ENCODE peak calls at places on chromosomes 11 and 22, in ten cellular contexts. One of them, this sample, is unnamed.

GRCh38 chr11:123653405-123653996 is 923 bp downstream of the SCN3B start:
- DNase-seq in Peyer's patch: no peak
- DNase-seq in A549: peak
- DNase-seq in GM12892: no peak
- DNase-seq in sigmoid colon: no peak
- DNase-seq in lower leg skin: no peak
- DNase-seq in suprapubic skin: no peak
- DNase-seq in uterus: no peak
- DNase-seq in IMR-90: no peak
- DNase-seq in GM12891: no peak
- DNase-seq in this sample: no peak

GRCh38 chr22:47690586-47690985 is 928.1 kb downstream of the TBC1D22A start:
- DNase-seq in Peyer's patch: no peak
- DNase-seq in A549: no peak
- DNase-seq in GM12892: no peak
- DNase-seq in sigmoid colon: no peak
- DNase-seq in lower leg skin: no peak
- DNase-seq in suprapubic skin: no peak
- DNase-seq in uterus: no peak
- DNase-seq in IMR-90: no peak
- DNase-seq in GM12891: no peak
- DNase-seq in this sample: no peak

GRCh38 chr22:50521710-50522109 is 3.7 kb downstream of the SCO2 start:
- DNase-seq in Peyer's patch: no peak
- DNase-seq in A549: no peak
- DNase-seq in GM12892: no peak
- DNase-seq in sigmoid colon: no peak
- DNase-seq in lower leg skin: no peak
- DNase-seq in suprapubic skin: no peak
- DNase-seq in uterus: no peak
- DNase-seq in IMR-90: no peak
- DNase-seq in GM12891: no peak
- DNase-seq in this sample: no peak

GRCh38 chr11:31725176-31725575 is 85.9 kb downstream of the PAX6 start:
- DNase-seq in Peyer's patch: no peak
- DNase-seq in A549: no peak
- DNase-seq in GM12892: no peak
- DNase-seq in sigmoid colon: no peak
- DNase-seq in lower leg skin: no peak
- DNase-seq in suprapubic skin: no peak
- DNase-seq in uterus: no peak
- DNase-seq in IMR-90: peak
- DNase-seq in GM12891: no peak
- DNase-seq in this sample: no peak

GRCh38 chr11:111983187-111983986 is 41.8 kb upstream of the DLAT start:
- DNase-seq in Peyer's patch: peak
- DNase-seq in A549: no peak
- DNase-seq in GM12892: no peak
- DNase-seq in sigmoid colon: no peak
- DNase-seq in lower leg skin: no peak
- DNase-seq in suprapubic skin: no peak
- DNase-seq in uterus: no peak
- DNase-seq in IMR-90: peak
- DNase-seq in GM12891: no peak
- DNase-seq in this sample: no peak

GRCh38 chr11:2196970-2197770 is 25.6 kb upstream of the TH start:
- DNase-seq in Peyer's patch: peak
- DNase-seq in A549: peak
- DNase-seq in GM12892: peak
- DNase-seq in sigmoid colon: peak
- DNase-seq in lower leg skin: peak
- DNase-seq in suprapubic skin: no peak
- DNase-seq in uterus: peak
- DNase-seq in IMR-90: peak
- DNase-seq in GM12891: peak
- DNase-seq in this sample: peak

GRCh38 chr22:26573026-26573662 is 16.8 kb downstream of the TPST2 start:
- DNase-seq in Peyer's patch: no peak
- DNase-seq in A549: no peak
- DNase-seq in GM12892: no peak
- DNase-seq in sigmoid colon: peak
- DNase-seq in lower leg skin: no peak
- DNase-seq in suprapubic skin: no peak
- DNase-seq in uterus: peak
- DNase-seq in IMR-90: peak
- DNase-seq in GM12891: no peak
- DNase-seq in this sample: no peak

GRCh38 chr22:22226448-22227187 is 18.0 kb upstream of the VPREB1 start:
- DNase-seq in Peyer's patch: no peak
- DNase-seq in A549: no peak
- DNase-seq in GM12892: no peak
- DNase-seq in sigmoid colon: no peak
- DNase-seq in lower leg skin: no peak
- DNase-seq in suprapubic skin: no peak
- DNase-seq in uterus: no peak
- DNase-seq in IMR-90: no peak
- DNase-seq in GM12891: no peak
- DNase-seq in this sample: no peak

GRCh38 chr11:64001552-64002427 is 15.6 kb downstream of the OTUB1 start:
- DNase-seq in Peyer's patch: no peak
- DNase-seq in A549: no peak
- DNase-seq in GM12892: no peak
- DNase-seq in sigmoid colon: peak
- DNase-seq in lower leg skin: no peak
- DNase-seq in suprapubic skin: no peak
- DNase-seq in uterus: no peak
- DNase-seq in IMR-90: no peak
- DNase-seq in GM12891: no peak
- DNase-seq in this sample: no peak

GRCh38 chr11:64006468-64006867 is 20.2 kb downstream of the OTUB1 start:
- DNase-seq in Peyer's patch: no peak
- DNase-seq in A549: no peak
- DNase-seq in GM12892: no peak
- DNase-seq in sigmoid colon: no peak
- DNase-seq in lower leg skin: no peak
- DNase-seq in suprapubic skin: no peak
- DNase-seq in uterus: no peak
- DNase-seq in IMR-90: no peak
- DNase-seq in GM12891: no peak
- DNase-seq in this sample: no peak

GRCh38 chr11:64005691-64006090 is 19.5 kb downstream of the OTUB1 start:
- DNase-seq in Peyer's patch: no peak
- DNase-seq in A549: no peak
- DNase-seq in GM12892: no peak
- DNase-seq in sigmoid colon: no peak
- DNase-seq in lower leg skin: no peak
- DNase-seq in suprapubic skin: no peak
- DNase-seq in uterus: no peak
- DNase-seq in IMR-90: no peak
- DNase-seq in GM12891: no peak
- DNase-seq in this sample: no peak

GRCh38 chr11:64004590-64004984 is 18.3 kb downstream of the OTUB1 start:
- DNase-seq in Peyer's patch: no peak
- DNase-seq in A549: no peak
- DNase-seq in GM12892: no peak
- DNase-seq in sigmoid colon: no peak
- DNase-seq in lower leg skin: no peak
- DNase-seq in suprapubic skin: no peak
- DNase-seq in uterus: no peak
- DNase-seq in IMR-90: no peak
- DNase-seq in GM12891: no peak
- DNase-seq in this sample: no peak

DNA sequence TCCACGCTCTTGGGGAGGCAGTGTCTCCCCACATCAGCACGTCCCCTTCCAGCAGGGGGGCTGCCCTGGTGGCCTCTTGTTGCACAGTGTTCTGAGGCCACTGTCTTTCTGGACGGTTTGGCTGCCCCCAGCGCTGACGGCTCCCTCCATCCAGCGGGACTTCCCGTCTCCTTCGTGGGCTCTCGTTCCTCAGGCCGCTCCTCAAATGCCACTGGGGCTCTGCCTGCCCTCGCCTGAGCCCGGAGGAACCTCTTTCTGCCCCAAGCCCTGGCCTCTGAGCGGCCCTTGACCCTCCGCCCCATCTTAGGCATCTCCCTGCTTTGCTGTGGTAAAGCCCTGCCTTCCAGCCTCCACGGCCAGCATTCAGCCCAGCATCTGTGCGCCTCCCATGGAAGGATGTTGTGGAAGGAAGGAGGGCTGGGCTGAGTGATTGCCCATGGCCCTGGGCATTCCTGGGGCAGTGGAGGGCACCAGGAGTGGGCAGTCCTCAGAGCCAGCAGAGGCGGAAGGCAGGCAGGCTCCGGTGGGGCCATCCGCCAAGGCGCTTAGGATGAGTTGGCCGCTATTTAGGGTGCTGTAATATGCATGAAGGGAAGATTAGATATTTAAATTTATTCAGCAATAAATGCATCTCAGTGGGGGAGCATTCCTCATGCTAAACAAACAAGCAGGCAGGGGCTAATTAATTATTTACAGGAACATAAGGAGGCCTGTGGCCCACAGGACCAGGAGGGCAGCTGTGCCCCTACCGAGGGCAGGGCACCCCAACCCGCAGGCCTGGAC is 17.8 kb downstream of the OTUB1 start:
- DNase-seq in Peyer's patch: no peak
- DNase-seq in A549: no peak
- DNase-seq in GM12892: no peak
- DNase-seq in sigmoid colon: no peak
- DNase-seq in lower leg skin: no peak
- DNase-seq in suprapubic skin: no peak
- DNase-seq in uterus: no peak
- DNase-seq in IMR-90: no peak
- DNase-seq in GM12891: no peak
- DNase-seq in this sample: no peak
- TF ChIP-seq POLR2A in Peyer's patch: no peak
- TF ChIP-seq POLR2A in A549: no peak
- TF ChIP-seq POLR2A in GM12892: no peak
- TF ChIP-seq POLR2A in sigmoid colon: no peak
- TF ChIP-seq POLR2A in lower leg skin: no peak
- TF ChIP-seq POLR2A in suprapubic skin: no peak
- TF ChIP-seq POLR2A in uterus: no peak
- TF ChIP-seq POLR2A in IMR-90: no peak
- TF ChIP-seq POLR2A in GM12891: no peak
- TF ChIP-seq POLR2A in this sample: no peak

DNA sequence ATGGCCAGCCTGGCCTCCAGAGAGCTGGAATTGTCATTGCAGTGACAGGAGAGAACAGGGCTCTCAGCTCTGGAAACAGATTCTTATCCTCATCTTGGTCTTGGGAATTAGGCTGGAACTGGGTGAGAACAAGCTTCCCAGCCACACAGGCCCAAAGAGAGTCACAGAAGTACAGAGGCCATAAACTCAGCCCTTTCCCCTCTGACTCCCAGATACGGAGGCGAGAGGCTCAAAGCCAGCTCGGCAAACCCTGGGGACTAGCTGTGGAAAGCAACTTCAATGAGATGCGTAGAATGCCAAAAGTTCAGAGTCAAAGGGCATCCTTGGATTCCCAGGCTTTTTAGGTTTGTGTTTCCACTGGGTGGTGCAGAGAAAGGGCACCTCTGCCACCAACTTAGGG is 14.3 kb upstream of the ABCC8 start:
- DNase-seq in Peyer's patch: no peak
- DNase-seq in A549: no peak
- DNase-seq in GM12892: no peak
- DNase-seq in sigmoid colon: no peak
- DNase-seq in lower leg skin: no peak
- DNase-seq in suprapubic skin: no peak
- DNase-seq in uterus: no peak
- DNase-seq in IMR-90: no peak
- DNase-seq in GM12891: no peak
- DNase-seq in this sample: no peak
- TF ChIP-seq POLR2A in Peyer's patch: no peak
- TF ChIP-seq POLR2A in A549: no peak
- TF ChIP-seq POLR2A in GM12892: no peak
- TF ChIP-seq POLR2A in sigmoid colon: no peak
- TF ChIP-seq POLR2A in lower leg skin: no peak
- TF ChIP-seq POLR2A in suprapubic skin: no peak
- TF ChIP-seq POLR2A in uterus: no peak
- TF ChIP-seq POLR2A in IMR-90: no peak
- TF ChIP-seq POLR2A in GM12891: no peak
- TF ChIP-seq POLR2A in this sample: no peak

DNA sequence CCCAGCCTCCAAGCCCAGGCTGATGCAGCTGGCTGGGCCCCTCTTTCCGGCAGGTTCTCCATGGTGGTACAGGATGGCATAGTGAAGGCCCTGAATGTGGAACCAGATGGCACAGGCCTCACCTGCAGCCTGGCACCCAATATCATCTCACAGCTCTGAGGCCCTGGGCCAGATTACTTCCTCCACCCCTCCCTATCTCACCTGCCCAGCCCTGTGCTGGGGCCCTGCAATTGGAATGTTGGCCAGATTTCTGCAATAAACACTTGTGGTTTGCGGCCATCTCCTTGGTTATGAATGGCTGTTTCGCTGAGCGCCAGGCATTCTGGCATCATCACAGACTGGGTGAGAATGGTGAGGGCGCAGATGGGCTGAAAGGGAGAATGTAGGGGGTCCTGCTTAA is 3.6 kb downstream of the PRDX5 start:
- DNase-seq in Peyer's patch: peak
- DNase-seq in A549: no peak
- DNase-seq in GM12892: no peak
- DNase-seq in sigmoid colon: no peak
- DNase-seq in lower leg skin: no peak
- DNase-seq in suprapubic skin: no peak
- DNase-seq in uterus: no peak
- DNase-seq in IMR-90: peak
- DNase-seq in GM12891: no peak
- DNase-seq in this sample: no peak
- TF ChIP-seq POLR2A in Peyer's patch: peak
- TF ChIP-seq POLR2A in A549: no peak
- TF ChIP-seq POLR2A in GM12892: no peak
- TF ChIP-seq POLR2A in sigmoid colon: no peak
- TF ChIP-seq POLR2A in lower leg skin: no peak
- TF ChIP-seq POLR2A in suprapubic skin: no peak
- TF ChIP-seq POLR2A in uterus: no peak
- TF ChIP-seq POLR2A in IMR-90: no peak
- TF ChIP-seq POLR2A in GM12891: no peak
- TF ChIP-seq POLR2A in this sample: no peak

DNA sequence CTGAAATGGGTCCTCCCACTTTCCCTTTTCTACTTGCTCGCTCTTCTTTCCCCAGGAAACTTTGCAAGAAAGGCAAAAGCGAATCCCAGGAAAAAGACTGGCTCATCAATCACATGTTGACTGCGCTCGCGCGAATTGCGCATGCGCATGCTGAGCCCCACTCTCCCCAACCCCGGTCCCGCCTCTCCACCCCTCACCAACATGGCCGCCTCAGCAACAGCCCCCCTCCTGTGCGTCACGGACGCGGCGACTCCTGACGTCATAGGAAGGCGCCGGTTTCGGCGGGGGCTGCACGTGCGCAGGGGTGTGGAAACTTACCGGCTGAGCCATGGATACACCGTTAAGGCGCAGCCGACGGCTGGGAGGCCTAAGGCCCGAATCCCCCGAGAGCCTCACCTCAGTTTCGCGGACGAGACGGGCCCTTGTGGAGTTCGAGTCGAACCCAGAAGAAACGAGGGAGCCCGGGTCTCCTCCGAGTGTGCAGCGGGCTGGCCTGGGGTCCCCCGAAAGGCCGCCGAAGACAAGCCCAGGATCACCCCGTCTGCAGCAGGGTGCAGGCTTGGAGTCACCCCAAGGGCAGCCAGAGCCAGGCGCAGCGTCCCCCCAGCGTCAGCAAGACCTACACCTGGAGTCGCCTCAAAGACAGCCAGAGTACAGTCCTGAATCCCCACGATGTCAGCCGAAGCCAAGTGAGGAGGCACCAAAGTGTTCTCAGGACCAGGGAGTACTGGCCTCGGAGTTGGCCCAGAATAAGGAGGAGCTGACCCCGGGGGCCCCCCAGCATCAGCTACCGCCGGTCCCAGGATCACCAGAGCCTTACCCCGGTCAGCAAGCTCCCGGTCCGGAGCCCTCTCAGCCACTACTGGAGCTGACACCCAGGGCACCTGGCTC is at the start of gene CCDC86:
- DNase-seq in Peyer's patch: peak
- DNase-seq in A549: peak
- DNase-seq in GM12892: peak
- DNase-seq in sigmoid colon: peak
- DNase-seq in lower leg skin: peak
- DNase-seq in suprapubic skin: peak
- DNase-seq in uterus: peak
- DNase-seq in IMR-90: peak
- DNase-seq in GM12891: peak
- DNase-seq in this sample: peak
- TF ChIP-seq POLR2A in Peyer's patch: peak
- TF ChIP-seq POLR2A in A549: peak
- TF ChIP-seq POLR2A in GM12892: peak
- TF ChIP-seq POLR2A in sigmoid colon: no peak
- TF ChIP-seq POLR2A in lower leg skin: no peak
- TF ChIP-seq POLR2A in suprapubic skin: no peak
- TF ChIP-seq POLR2A in uterus: peak
- TF ChIP-seq POLR2A in IMR-90: peak
- TF ChIP-seq POLR2A in GM12891: no peak
- TF ChIP-seq POLR2A in this sample: peak

This sample was measured in H54.